ENCODE peak calls at places on chromosomes 12 and 14, in seven cellular contexts. One of them, this sample, is unnamed.

GRCh38 chr14:94344389-94344788 is 21.3 kb upstream of the SERPINA6 start:
- DNase-seq in coronary artery: no peak
- DNase-seq in naive thymus-derived CD8-positive, alpha-beta T cell: no peak
- DNase-seq in transverse colon: no peak
- DNase-seq in GM04503: no peak
- DNase-seq in substantia nigra: no peak
- DNase-seq in GM23338: no peak
- DNase-seq in this sample: no peak

GRCh38 chr12:129201029-129201428 is 347.8 kb downstream of the GLT1D1 start:
- DNase-seq in transverse colon: no peak
- DNase-seq in GM23338: no peak
- DNase-seq in coronary artery: no peak
- DNase-seq in substantia nigra: no peak
- DNase-seq in naive thymus-derived CD8-positive, alpha-beta T cell: no peak
- DNase-seq in GM04503: no peak
- DNase-seq in this sample: no peak

GRCh38 chr14:99807413-99808132 is 14.4 kb downstream of the EML1 start:
- DNase-seq in GM23338: peak
- DNase-seq in GM04503: no peak
- DNase-seq in coronary artery: peak
- DNase-seq in naive thymus-derived CD8-positive, alpha-beta T cell: no peak
- DNase-seq in substantia nigra: no peak
- DNase-seq in transverse colon: no peak
- DNase-seq in this sample: no peak

GRCh38 chr12:93918262-93918661 is 230.1 kb upstream of the PLXNC1 start:
- DNase-seq in transverse colon: no peak
- DNase-seq in GM04503: peak
- DNase-seq in coronary artery: peak
- DNase-seq in substantia nigra: no peak
- DNase-seq in GM23338: no peak
- DNase-seq in naive thymus-derived CD8-positive, alpha-beta T cell: no peak
- DNase-seq in this sample: no peak

GRCh38 chr14:20493634-20494033 is 11.7 kb upstream of the RNASE10 start:
- DNase-seq in substantia nigra: no peak
- DNase-seq in coronary artery: no peak
- DNase-seq in GM04503: no peak
- DNase-seq in transverse colon: no peak
- DNase-seq in GM23338: no peak
- DNase-seq in naive thymus-derived CD8-positive, alpha-beta T cell: no peak
- DNase-seq in this sample: no peak

GRCh38 chr12:113880337-113880736 is 85.8 kb downstream of the RBM19 start:
- DNase-seq in substantia nigra: no peak
- DNase-seq in GM23338: no peak
- DNase-seq in naive thymus-derived CD8-positive, alpha-beta T cell: no peak
- DNase-seq in coronary artery: no peak
- DNase-seq in transverse colon: no peak
- DNase-seq in GM04503: no peak
- DNase-seq in this sample: no peak

GRCh38 chr12:22974865-22975264 is 349.9 kb downstream of the ETNK1 start:
- DNase-seq in substantia nigra: no peak
- DNase-seq in GM23338: no peak
- DNase-seq in transverse colon: no peak
- DNase-seq in GM04503: no peak
- DNase-seq in naive thymus-derived CD8-positive, alpha-beta T cell: no peak
- DNase-seq in coronary artery: no peak
- DNase-seq in this sample: no peak

GRCh38 chr12:59629890-59630289 is 34.1 kb downstream of the SLC16A7 start:
- DNase-seq in coronary artery: no peak
- DNase-seq in naive thymus-derived CD8-positive, alpha-beta T cell: no peak
- DNase-seq in substantia nigra: no peak
- DNase-seq in GM23338: no peak
- DNase-seq in transverse colon: no peak
- DNase-seq in GM04503: no peak
- DNase-seq in this sample: no peak

GRCh38 chr12:53978477-53979356 is 4.0 kb upstream of the HOTAIR start:
- DNase-seq in GM23338: peak
- DNase-seq in transverse colon: peak
- DNase-seq in coronary artery: no peak
- DNase-seq in naive thymus-derived CD8-positive, alpha-beta T cell: no peak
- DNase-seq in GM04503: peak
- DNase-seq in substantia nigra: no peak
- DNase-seq in this sample: no peak

GRCh38 chr14:54894995-54895394 is 7.6 kb downstream of the GCH1 start:
- DNase-seq in transverse colon: no peak
- DNase-seq in GM04503: no peak
- DNase-seq in GM23338: no peak
- DNase-seq in coronary artery: no peak
- DNase-seq in naive thymus-derived CD8-positive, alpha-beta T cell: no peak
- DNase-seq in substantia nigra: no peak
- DNase-seq in this sample: no peak

GRCh38 chr12:128381537-128381936 is 114.6 kb downstream of the TMEM132C start:
- DNase-seq in GM04503: no peak
- DNase-seq in naive thymus-derived CD8-positive, alpha-beta T cell: no peak
- DNase-seq in substantia nigra: peak
- DNase-seq in coronary artery: no peak
- DNase-seq in GM23338: no peak
- DNase-seq in transverse colon: no peak
- DNase-seq in this sample: no peak

GRCh38 chr12:14071833-14072232 is 90.4 kb upstream of the GRIN2B start:
- DNase-seq in naive thymus-derived CD8-positive, alpha-beta T cell: no peak
- DNase-seq in substantia nigra: no peak
- DNase-seq in GM04503: no peak
- DNase-seq in GM23338: no peak
- DNase-seq in transverse colon: no peak
- DNase-seq in coronary artery: no peak
- DNase-seq in this sample: no peak

GRCh38 chr14:39884091-39884490 is 451.9 kb upstream of the FBXO33 start:
- DNase-seq in naive thymus-derived CD8-positive, alpha-beta T cell: no peak
- DNase-seq in GM23338: no peak
- DNase-seq in GM04503: no peak
- DNase-seq in coronary artery: no peak
- DNase-seq in substantia nigra: no peak
- DNase-seq in transverse colon: no peak
- DNase-seq in this sample: no peak

GRCh38 chr14:29061702-29062101 is 295.1 kb downstream of the FOXG1 start:
- DNase-seq in naive thymus-derived CD8-positive, alpha-beta T cell: no peak
- DNase-seq in coronary artery: no peak
- DNase-seq in transverse colon: no peak
- DNase-seq in GM04503: no peak
- DNase-seq in GM23338: no peak
- DNase-seq in substantia nigra: no peak
- DNase-seq in this sample: no peak

GRCh38 chr12:111410229-111411186 is 4.8 kb downstream of the SH2B3 start:
- DNase-seq in substantia nigra: no peak
- DNase-seq in GM23338: no peak
- DNase-seq in transverse colon: no peak
- DNase-seq in GM04503: no peak
- DNase-seq in naive thymus-derived CD8-positive, alpha-beta T cell: no peak
- DNase-seq in coronary artery: no peak
- DNase-seq in this sample: peak

This sample was measured in left ventricle myocardium superior.